ENCODE peak calls at places on chromosome 7, in nine cellular contexts. One of them, this sample, is unnamed.

GRCh38 chr7:5337047-5337446 is 54.3 kb downstream of the SLC29A4 start:
- DNase-seq in A673: no peak
- DNase-seq in ovary: no peak
- DNase-seq in prostate gland: no peak
- DNase-seq in AG04450: no peak
- DNase-seq in A549: no peak
- DNase-seq in psoas muscle: no peak
- DNase-seq in hepatocyte: no peak
- DNase-seq in spleen: no peak
- DNase-seq in this sample: no peak

GRCh38 chr7:139725077-139725476 is 52.7 kb downstream of the HIPK2 start:
- DNase-seq in spleen: no peak
- DNase-seq in ovary: no peak
- DNase-seq in A549: no peak
- DNase-seq in AG04450: peak; percentile 70
- DNase-seq in psoas muscle: no peak
- DNase-seq in prostate gland: peak; percentile 39
- DNase-seq in hepatocyte: no peak
- DNase-seq in A673: no peak
- DNase-seq in this sample: no peak

GRCh38 chr7:151744656-151745055 is 132.3 kb downstream of the PRKAG2 start:
- DNase-seq in prostate gland: no peak
- DNase-seq in A673: no peak
- DNase-seq in hepatocyte: no peak
- DNase-seq in A549: no peak
- DNase-seq in ovary: no peak
- DNase-seq in spleen: no peak
- DNase-seq in AG04450: no peak
- DNase-seq in psoas muscle: no peak
- DNase-seq in this sample: no peak

GRCh38 chr7:74001150-74001494 is 26.9 kb upstream of the ELN start:
- DNase-seq in ovary: no peak
- DNase-seq in psoas muscle: no peak
- DNase-seq in AG04450: no peak
- DNase-seq in hepatocyte: no peak
- DNase-seq in prostate gland: no peak
- DNase-seq in spleen: no peak
- DNase-seq in A673: no peak
- DNase-seq in A549: no peak
- DNase-seq in this sample: no peak

GRCh38 chr7:142542938-142543337 is 206.3 kb upstream of the PRSS1 start:
- DNase-seq in hepatocyte: no peak
- DNase-seq in A673: no peak
- DNase-seq in spleen: no peak
- DNase-seq in prostate gland: no peak
- DNase-seq in A549: no peak
- DNase-seq in ovary: no peak
- DNase-seq in AG04450: no peak
- DNase-seq in psoas muscle: no peak
- DNase-seq in this sample: no peak

GRCh38 chr7:148540041-148540738 is 50.4 kb upstream of the C7orf33 start:
- DNase-seq in A549: peak; percentile 44
- DNase-seq in prostate gland: no peak
- DNase-seq in psoas muscle: peak; percentile 57
- DNase-seq in hepatocyte: peak; percentile 31
- DNase-seq in AG04450: no peak
- DNase-seq in ovary: no peak
- DNase-seq in A673: no peak
- DNase-seq in spleen: no peak
- DNase-seq in this sample: peak; percentile 86

GRCh38 chr7:101880536-101881443 is 63.4 kb downstream of the CUX1 start:
- DNase-seq in A549: no peak
- DNase-seq in spleen: no peak
- DNase-seq in AG04450: no peak
- DNase-seq in A673: no peak
- DNase-seq in hepatocyte: no peak
- DNase-seq in prostate gland: peak; percentile 90
- DNase-seq in ovary: no peak
- DNase-seq in psoas muscle: no peak
- DNase-seq in this sample: no peak

GRCh38 chr7:38660427-38661099 is 29.4 kb upstream of the AMPH start:
- DNase-seq in psoas muscle: no peak
- DNase-seq in A673: peak; percentile 73
- DNase-seq in AG04450: no peak
- DNase-seq in spleen: peak; percentile 81
- DNase-seq in A549: peak; percentile 15
- DNase-seq in ovary: no peak
- DNase-seq in hepatocyte: peak; percentile 37
- DNase-seq in prostate gland: no peak
- DNase-seq in this sample: no peak

GRCh38 chr7:159094030-159094740 is 50.5 kb downstream of the VIPR2 start:
- DNase-seq in hepatocyte: no peak
- DNase-seq in ovary: no peak
- DNase-seq in spleen: peak; percentile 49
- DNase-seq in prostate gland: no peak
- DNase-seq in AG04450: no peak
- DNase-seq in psoas muscle: no peak
- DNase-seq in A549: no peak
- DNase-seq in A673: peak; percentile 79
- DNase-seq in this sample: peak; percentile 72

GRCh38 chr7:41451826-41452225 is 251.1 kb downstream of the INHBA start:
- DNase-seq in hepatocyte: no peak
- DNase-seq in prostate gland: no peak
- DNase-seq in AG04450: no peak
- DNase-seq in spleen: no peak
- DNase-seq in A673: no peak
- DNase-seq in psoas muscle: no peak
- DNase-seq in ovary: no peak
- DNase-seq in A549: no peak
- DNase-seq in this sample: no peak

GRCh38 chr7:111753968-111754367 is 191.7 kb upstream of the IMMP2L start:
- DNase-seq in A549: no peak
- DNase-seq in A673: peak; percentile 49
- DNase-seq in psoas muscle: no peak
- DNase-seq in AG04450: no peak
- DNase-seq in ovary: no peak
- DNase-seq in hepatocyte: no peak
- DNase-seq in prostate gland: no peak
- DNase-seq in spleen: no peak
- DNase-seq in this sample: no peak

GRCh38 chr7:116571037-116571436 is 46.2 kb downstream of the CAV1 start:
- DNase-seq in ovary: no peak
- DNase-seq in A549: no peak
- DNase-seq in AG04450: no peak
- DNase-seq in hepatocyte: no peak
- DNase-seq in spleen: no peak
- DNase-seq in A673: peak; percentile 60
- DNase-seq in prostate gland: no peak
- DNase-seq in psoas muscle: no peak
- DNase-seq in this sample: no peak

GRCh38 chr7:46627038-46627315 is 705.9 kb upstream of the IGFBP3 start:
- DNase-seq in psoas muscle: no peak
- DNase-seq in spleen: no peak
- DNase-seq in AG04450: no peak
- DNase-seq in hepatocyte: no peak
- DNase-seq in prostate gland: no peak
- DNase-seq in ovary: no peak
- DNase-seq in A673: no peak
- DNase-seq in A549: no peak
- DNase-seq in this sample: no peak

GRCh38 chr7:22936246-22936645 is 77.7 kb downstream of the HYCC1 start:
- DNase-seq in prostate gland: no peak
- DNase-seq in A549: no peak
- DNase-seq in AG04450: no peak
- DNase-seq in hepatocyte: no peak
- DNase-seq in A673: no peak
- DNase-seq in psoas muscle: no peak
- DNase-seq in spleen: no peak
- DNase-seq in ovary: no peak
- DNase-seq in this sample: no peak

GRCh38 chr7:129279757-129280156 is 54.9 kb downstream of the AHCYL2 start:
- DNase-seq in psoas muscle: no peak
- DNase-seq in hepatocyte: no peak
- DNase-seq in AG04450: no peak
- DNase-seq in A549: no peak
- DNase-seq in spleen: no peak
- DNase-seq in A673: no peak
- DNase-seq in ovary: no peak
- DNase-seq in prostate gland: no peak
- DNase-seq in this sample: no peak

GRCh38 chr7:94639384-94639783 is 16.5 kb downstream of the SGCE start:
- DNase-seq in A673: no peak
- DNase-seq in A549: no peak
- DNase-seq in ovary: no peak
- DNase-seq in psoas muscle: no peak
- DNase-seq in prostate gland: no peak
- DNase-seq in AG04450: no peak
- DNase-seq in spleen: no peak
- DNase-seq in hepatocyte: no peak
- DNase-seq in this sample: no peak

GRCh38 chr7:42831953-42832522 is 79.8 kb downstream of the C7orf25 start:
- DNase-seq in A673: no peak
- DNase-seq in psoas muscle: no peak
- DNase-seq in A549: no peak
- DNase-seq in hepatocyte: no peak
- DNase-seq in spleen: no peak
- DNase-seq in ovary: no peak
- DNase-seq in AG04450: no peak
- DNase-seq in prostate gland: no peak
- DNase-seq in this sample: no peak
- H3K27ac ChIP-seq in A673: no peak overlapping the region
- H3K27ac ChIP-seq in psoas muscle: no peak overlapping the region
- H3K27ac ChIP-seq in A549: no peak overlapping the region
- H3K27ac ChIP-seq in hepatocyte: no peak overlapping the region
- H3K27ac ChIP-seq in spleen: no peak overlapping the region
- H3K27ac ChIP-seq in ovary: no peak overlapping the region
- H3K27ac ChIP-seq in AG04450: no peak overlapping the region
- H3K27ac ChIP-seq in prostate gland: peak overlapping the region; percentile 16
- H3K27ac ChIP-seq in this sample: no peak overlapping the region

GRCh38 chr7:131819891-131820290 is 263.5 kb upstream of the PODXL start:
- DNase-seq in hepatocyte: no peak
- DNase-seq in A673: peak; percentile 77
- DNase-seq in A549: no peak
- DNase-seq in ovary: no peak
- DNase-seq in psoas muscle: no peak
- DNase-seq in prostate gland: no peak
- DNase-seq in spleen: no peak
- DNase-seq in AG04450: no peak
- DNase-seq in this sample: no peak
- TF ChIP-seq CTCF in hepatocyte: no peak
- TF ChIP-seq CTCF in A673: no peak
- TF ChIP-seq CTCF in A549: no peak
- TF ChIP-seq CTCF in ovary: no peak
- TF ChIP-seq CTCF in psoas muscle: no peak
- TF ChIP-seq CTCF in prostate gland: no peak
- TF ChIP-seq CTCF in spleen: no peak
- TF ChIP-seq CTCF in AG04450: no peak
- TF ChIP-seq CTCF in this sample: no peak

GRCh38 chr7:43648725-43649406 is 66.0 kb downstream of the STK17A start:
- DNase-seq in A549: no peak
- DNase-seq in spleen: peak; percentile 91
- DNase-seq in psoas muscle: no peak
- DNase-seq in AG04450: peak; percentile 69
- DNase-seq in A673: no peak
- DNase-seq in hepatocyte: no peak
- DNase-seq in prostate gland: no peak
- DNase-seq in ovary: no peak
- DNase-seq in this sample: no peak

GRCh38 chr7:43649755-43650274 is 66.9 kb downstream of the STK17A start:
- DNase-seq in AG04450: no peak
- DNase-seq in hepatocyte: no peak
- DNase-seq in ovary: no peak
- DNase-seq in spleen: peak; percentile 89
- DNase-seq in prostate gland: no peak
- DNase-seq in psoas muscle: no peak
- DNase-seq in A673: no peak
- DNase-seq in A549: no peak
- DNase-seq in this sample: no peak

GRCh38 chr7:43647314-43647691 is 64.4 kb downstream of the STK17A start:
- DNase-seq in spleen: no peak
- DNase-seq in psoas muscle: no peak
- DNase-seq in A673: peak; percentile 31
- DNase-seq in hepatocyte: no peak
- DNase-seq in prostate gland: no peak
- DNase-seq in AG04450: no peak
- DNase-seq in A549: no peak
- DNase-seq in ovary: no peak
- DNase-seq in this sample: no peak

GRCh38 chr7:43646603-43647313 is 63.9 kb downstream of the STK17A start:
- DNase-seq in hepatocyte: no peak
- DNase-seq in ovary: no peak
- DNase-seq in AG04450: no peak
- DNase-seq in A549: no peak
- DNase-seq in A673: no peak
- DNase-seq in psoas muscle: no peak
- DNase-seq in prostate gland: no peak
- DNase-seq in spleen: no peak
- DNase-seq in this sample: no peak

GRCh38 chr7:43647772-43648643 is 65.1 kb downstream of the STK17A start:
- DNase-seq in ovary: peak; percentile 52
- DNase-seq in A549: peak; percentile 66
- DNase-seq in prostate gland: peak; percentile 77
- DNase-seq in AG04450: peak; percentile 99
- DNase-seq in spleen: peak; percentile 89
- DNase-seq in A673: peak; percentile 95
- DNase-seq in psoas muscle: peak; percentile 73
- DNase-seq in hepatocyte: peak; percentile 62
- DNase-seq in this sample: peak; percentile 86
- H3K4me3 ChIP-seq in ovary: no peak overlapping the region
- H3K4me3 ChIP-seq in A549: no peak overlapping the region
- H3K4me3 ChIP-seq in prostate gland: no peak overlapping the region
- H3K4me3 ChIP-seq in AG04450: peak overlapping the region; percentile 42
- H3K4me3 ChIP-seq in spleen: peak overlapping the region; percentile 6
- H3K4me3 ChIP-seq in A673: no peak overlapping the region
- H3K4me3 ChIP-seq in psoas muscle: no peak overlapping the region
- H3K4me3 ChIP-seq in hepatocyte: no peak overlapping the region
- H3K4me3 ChIP-seq in this sample: peak overlapping the region; percentile 63

DNA sequence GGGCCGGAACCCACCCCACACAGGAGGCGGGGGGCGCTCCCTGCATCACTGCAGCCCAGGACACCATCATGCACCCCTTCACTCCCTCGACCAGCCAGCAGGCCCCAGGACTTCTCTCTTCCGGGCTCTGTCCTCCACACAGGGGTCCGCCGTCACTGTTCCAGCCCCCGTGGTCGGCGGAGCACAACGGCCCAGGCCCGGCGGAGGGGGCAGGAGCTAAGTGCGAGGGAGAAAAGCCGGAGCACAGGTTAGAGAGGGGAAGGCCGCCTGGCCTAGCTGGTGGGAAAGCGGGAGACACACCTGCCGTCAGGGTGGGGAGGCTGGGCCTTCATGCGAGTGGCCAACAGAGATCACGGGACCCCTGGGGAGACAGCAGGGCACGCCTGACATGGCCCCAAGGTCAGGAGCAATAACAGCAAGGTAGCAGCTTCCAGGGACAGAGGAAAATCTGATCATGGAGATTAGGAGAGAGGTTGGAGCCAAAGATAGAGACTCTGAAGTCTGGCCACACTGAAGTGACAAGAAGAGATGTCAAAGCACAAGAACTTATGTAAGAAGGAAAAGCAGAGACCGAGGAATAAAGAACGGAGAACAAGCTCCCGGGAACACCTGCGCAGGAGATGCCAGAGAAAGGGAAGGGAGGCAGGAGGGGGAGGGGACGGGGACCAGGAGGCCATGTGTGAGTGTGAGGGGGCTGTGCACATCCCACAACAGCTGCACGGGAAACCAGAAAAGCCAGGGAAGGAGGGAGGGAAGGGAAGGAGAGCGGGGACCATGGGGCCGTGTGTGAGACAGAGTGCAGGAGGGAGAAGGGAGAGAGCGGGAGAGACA is 151.0 kb downstream of the MAD1L1 start:
- DNase-seq in hepatocyte: no peak
- DNase-seq in A673: no peak
- DNase-seq in AG04450: no peak
- DNase-seq in ovary: peak; percentile 23
- DNase-seq in prostate gland: no peak
- DNase-seq in psoas muscle: no peak
- DNase-seq in spleen: no peak
- DNase-seq in A549: no peak
- DNase-seq in this sample: no peak
- H3K27ac ChIP-seq in hepatocyte: peak overlapping the region; percentile 12
- H3K27ac ChIP-seq in A673: no peak overlapping the region
- H3K27ac ChIP-seq in AG04450: peak overlapping the region; percentile 73
- H3K27ac ChIP-seq in ovary: no peak overlapping the region
- H3K27ac ChIP-seq in prostate gland: no peak overlapping the region
- H3K27ac ChIP-seq in psoas muscle: no peak overlapping the region
- H3K27ac ChIP-seq in spleen: no peak overlapping the region
- H3K27ac ChIP-seq in A549: no peak overlapping the region
- H3K27ac ChIP-seq in this sample: no peak overlapping the region

This sample was measured in coronary artery.